ENCODE peak calls at places on chromosomes 7 and 10, in ten cellular contexts. V, Y, I, U, G, C, J, F, X and Q are unnamed samples. For H3K9me3, the result is how much of the 10 kb centered on the place peaks cover.

GRCh38 chr7:149692557-149692982 is 80.8 kb downstream of the ZNF467 start:
- DNase-seq in V (no peak), Y (no peak), I (no peak), U (no peak), G (no peak), C (no peak), J (no peak), F (no peak), X (no peak), Q (no peak)

GRCh38 chr7:55200441-55200840 is 164.7 kb upstream of the LANCL2 start:
- DNase-seq in V (no peak), Y (no peak), I (no peak), U (no peak), G (no peak), C (no peak), J (no peak), F (no peak), X (no peak), Q (no peak)

GRCh38 chr10:79202188-79203013 is 133.6 kb downstream of the ZMIZ1 start:
- DNase-seq in V (peak), Y (peak), I (no peak), U (no peak), G (peak), C (peak), J (peak), F (no peak), X (peak), Q (no peak)

GRCh38 chr7:17086403-17086802 is 204.6 kb upstream of the AGR3 start:
- DNase-seq in V (no peak), Y (peak), I (no peak), U (no peak), G (no peak), C (no peak), J (no peak), F (no peak), X (no peak), Q (no peak)

GRCh38 chr10:43221419-43222293 is 45.2 kb downstream of the RASGEF1A start:
- DNase-seq in V (peak), Y (peak), I (peak), U (no peak), G (no peak), C (no peak), J (peak), F (no peak), X (no peak), Q (peak)

GRCh38 chr10:25522946-25523608 is 348.3 kb downstream of the GPR158 start:
- DNase-seq in V (no peak), Y (no peak), I (no peak), U (no peak), G (no peak), C (peak), J (no peak), F (peak), X (no peak), Q (no peak)

GRCh38 chr10:101130984-101131961 is at the start of gene TLX1:
- DNase-seq in V (no peak), Y (no peak), I (no peak), U (no peak), G (peak), C (no peak), J (peak), F (no peak), X (no peak), Q (no peak)

GRCh38 chr7:20330797-20331230 is at the start of gene ITGB8:
- DNase-seq in V (no peak), Y (no peak), I (peak), U (no peak), G (no peak), C (peak), J (peak), F (no peak), X (peak), Q (peak)

GRCh38 chr7:31098606-31099360 is 46.7 kb downstream of the ADCYAP1R1 start:
- DNase-seq in V (no peak), Y (no peak), I (peak), U (no peak), G (no peak), C (no peak), J (peak), F (no peak), X (peak), Q (no peak)

GRCh38 chr7:135341049-135341448 is 107.4 kb downstream of the STRA8 start:
- DNase-seq in V (peak), Y (peak), I (no peak), U (no peak), G (no peak), C (no peak), J (no peak), F (no peak), X (no peak), Q (no peak)

GRCh38 chr10:34764347-34764991 is 50.6 kb downstream of the PARD3 start:
- DNase-seq in V (no peak), Y (no peak), I (no peak), U (no peak), G (peak), C (no peak), J (no peak), F (no peak), X (no peak), Q (no peak)

GRCh38 chr7:28626629-28627262 is 214.4 kb downstream of the CREB5 start:
- DNase-seq in V (no peak), Y (peak), I (no peak), U (no peak), G (peak), C (peak), J (no peak), F (peak), X (no peak), Q (no peak)

GRCh38 chr7:78576196-78576595 is 777.6 kb downstream of the PHTF2 start:
- DNase-seq in V (no peak), Y (no peak), I (no peak), U (no peak), G (no peak), C (no peak), J (no peak), F (no peak), X (no peak), Q (no peak)

GRCh38 chr10:110959379-110960332 is 40.3 kb downstream of the SHOC2 start:
- DNase-seq in V (no peak), Y (no peak), I (no peak), U (no peak), G (no peak), C (no peak), J (no peak), F (no peak), X (no peak), Q (no peak)

GRCh38 chr10:79029478-79030390 is 39.0 kb upstream of the ZMIZ1 start:
- DNase-seq in V (no peak), Y (no peak), I (peak), U (no peak), G (no peak), C (no peak), J (peak), F (no peak), X (no peak), Q (no peak)

GRCh38 chr10:119370046-119370770 is 162.8 kb downstream of the GRK5 start:
- DNase-seq in V (no peak), Y (no peak), I (peak), U (peak), G (no peak), C (no peak), J (no peak), F (no peak), X (no peak), Q (peak)

GRCh38 chr7:45703373-45703821 is 129.2 kb downstream of the ADCY1 start:
- DNase-seq in V (no peak), Y (no peak), I (peak), U (no peak), G (no peak), C (no peak), J (no peak), F (no peak), X (peak), Q (no peak)
- TF ChIP-seq EP300 in V (no peak), Y (no peak), I (no peak), U (no peak), G (no peak), C (no peak), J (no peak), F (no peak), X (no peak), Q (no peak)

DNA sequence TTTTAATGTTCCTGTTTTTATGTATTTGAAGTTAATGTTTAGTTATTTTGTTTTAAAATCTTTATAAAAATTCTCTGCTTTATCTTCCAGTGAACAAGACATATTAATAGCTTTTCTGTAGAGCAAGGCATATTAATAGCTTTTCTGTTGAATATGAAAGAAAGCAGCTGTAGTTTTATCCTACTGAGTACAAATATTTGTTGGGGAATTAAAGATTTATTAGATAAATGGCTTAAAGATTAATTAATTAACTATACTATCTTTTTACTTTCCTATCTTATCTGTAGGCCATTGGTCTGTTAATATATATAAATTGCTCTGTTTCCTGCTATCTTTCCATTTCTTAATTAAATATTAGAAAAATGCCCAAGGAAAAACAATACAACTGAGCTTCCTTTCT is 299.6 kb downstream of the ADK start:
- DNase-seq in V (no peak), Y (no peak), I (no peak), U (no peak), G (no peak), C (no peak), J (no peak), F (no peak), X (no peak), Q (no peak)
- H3K9me3 ChIP-seq in V (under half), Y (under half), I (under half), U (under half), G (under half), C (under half), J (under half), F (under half), X (under half), Q (under half)

GRCh38 chr7:87580636-87581035 is 20.0 kb downstream of the ABCB1 start:
- DNase-seq in V (no peak), Y (no peak), I (no peak), U (no peak), G (no peak), C (no peak), J (no peak), F (no peak), X (no peak), Q (no peak)
- TF ChIP-seq EP300 in V (no peak), Y (no peak), I (no peak), U (no peak), G (no peak), C (no peak), J (no peak), F (no peak), X (no peak), Q (no peak)

GRCh38 chr10:21826725-21827124 is 176.8 kb downstream of the DNAJC1 start:
- DNase-seq in V (no peak), Y (no peak), I (no peak), U (no peak), G (no peak), C (no peak), J (no peak), F (no peak), X (no peak), Q (no peak)

GRCh38 chr10:21823617-21824016 is 179.9 kb downstream of the DNAJC1 start:
- DNase-seq in V (no peak), Y (no peak), I (no peak), U (no peak), G (no peak), C (no peak), J (no peak), F (no peak), X (no peak), Q (no peak)

GRCh38 chr10:21824409-21824808 is 179.1 kb downstream of the DNAJC1 start:
- DNase-seq in V (no peak), Y (no peak), I (no peak), U (no peak), G (peak), C (no peak), J (no peak), F (no peak), X (no peak), Q (no peak)

GRCh38 chr10:21827308-21827707 is 176.2 kb downstream of the DNAJC1 start:
- DNase-seq in V (no peak), Y (no peak), I (no peak), U (no peak), G (no peak), C (no peak), J (no peak), F (no peak), X (no peak), Q (no peak)

DNA sequence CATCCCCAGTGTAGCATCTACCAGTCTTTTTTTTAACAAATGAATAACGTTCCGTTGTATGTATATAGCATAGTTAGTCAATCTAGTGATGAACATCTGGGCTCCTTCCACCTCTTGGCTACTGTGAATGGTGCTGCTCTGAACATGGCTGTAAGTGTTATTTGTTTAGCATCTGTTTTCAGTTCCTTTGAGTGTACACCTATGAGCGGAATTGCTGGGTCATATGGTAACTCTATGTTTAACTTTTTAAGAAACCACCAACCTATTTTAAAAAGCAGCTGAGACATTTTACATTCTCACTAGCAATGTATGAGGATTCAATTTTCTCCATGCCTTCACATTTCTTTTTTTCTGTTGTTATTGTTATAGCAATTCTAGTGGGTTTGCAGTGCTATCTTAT is 178.2 kb downstream of the DNAJC1 start:
- DNase-seq in V (no peak), Y (no peak), I (no peak), U (no peak), G (no peak), C (peak), J (no peak), F (no peak), X (no peak), Q (no peak)
- H3K9me3 ChIP-seq in V (under half), Y (under half), I (under half), U (half or more), G (under half), C (under half), J (under half), F (under half), X (under half), Q (under half)

DNA sequence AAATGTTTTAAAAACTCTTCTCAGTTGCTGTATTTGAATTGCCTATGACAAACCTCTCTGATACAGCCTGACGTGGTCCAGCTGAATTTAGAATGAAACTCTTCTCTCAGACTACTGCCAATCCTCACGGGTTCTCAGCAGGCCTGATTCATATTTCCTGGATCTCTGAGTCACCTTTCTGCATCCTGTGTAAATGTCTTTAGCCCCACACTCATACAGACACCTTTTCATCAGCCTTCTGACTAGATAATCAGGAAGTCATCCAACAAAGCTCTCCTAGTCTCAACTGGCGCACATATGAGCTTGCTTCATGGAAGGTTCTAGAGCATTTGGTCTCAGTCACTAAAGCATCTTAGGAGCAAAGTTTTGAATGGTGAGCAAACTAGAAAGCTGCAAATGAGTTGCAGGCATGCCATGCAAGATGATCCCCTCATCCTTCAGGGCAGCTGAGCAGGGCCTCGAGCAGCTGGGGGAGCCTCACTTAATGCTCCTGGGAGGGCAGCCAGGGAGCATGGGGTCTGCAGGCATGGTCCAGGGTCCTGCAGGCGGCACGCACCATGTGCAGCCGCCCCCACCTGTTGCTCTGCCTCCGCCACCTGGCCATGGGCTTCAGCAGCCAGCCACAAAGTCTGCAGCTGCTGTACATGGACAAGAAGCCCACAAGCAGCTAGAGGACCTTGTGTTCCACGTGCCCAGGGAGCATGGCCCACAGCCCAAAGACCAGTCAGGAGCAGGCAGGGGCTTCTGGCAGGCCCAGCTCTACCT is 182.8 kb downstream of the ARHGAP12 start:
- DNase-seq in V (no peak), Y (peak), I (no peak), U (no peak), G (no peak), C (peak), J (no peak), F (no peak), X (no peak), Q (no peak)
- TF ChIP-seq EP300 in V (no peak), Y (no peak), I (no peak), U (no peak), G (no peak), C (no peak), J (no peak), F (no peak), X (no peak), Q (no peak)